ENCODE peak calls at places on chromosomes 1 and 21, in nine cellular contexts. W is heart right ventricle, D is spleen, E is psoas muscle, M is sigmoid colon, N is cardiac muscle cell, U is RWPE2, V is HepG2, I is gastrocnemius medialis. Z is an unnamed sample.

GRCh38 chr1:188117436-188117835 is 1288.7 kb downstream of the PLA2G4A start:
- DNase-seq in W (no peak), D (no peak), E (no peak), M (no peak), N (no peak), U (no peak), V (no peak), I (no peak), Z (no peak)

GRCh38 chr21:42056996-42057689 is 14.0 kb upstream of the UMODL1 start:
- DNase-seq in W (no peak), D (peak; percentile 68), E (no peak), M (no peak), N (no peak), U (no peak), V (no peak), I (no peak), Z (no peak)

GRCh38 chr21:9737871-9738520 is 783.4 kb upstream of the TPTE start:
- DNase-seq in W (no peak), D (no peak), E (no peak), M (no peak), N (no peak), U (no peak), V (no peak), I (no peak), Z (no peak)

GRCh38 chr1:161092621-161093028 is 3.3 kb upstream of the NECTIN4 start:
- DNase-seq in W (no peak), D (no peak), E (peak; percentile 16), M (no peak), N (no peak), U (no peak), V (no peak), I (no peak), Z (no peak)

GRCh38 chr1:210978316-210978993 is 155.5 kb downstream of the KCNH1 start:
- DNase-seq in W (no peak), D (no peak), E (no peak), M (no peak), N (no peak), U (no peak), V (no peak), I (no peak), Z (no peak)

GRCh38 chr21:34065015-34065414 is 8.4 kb upstream of the MRPS6 start:
- DNase-seq in W (no peak), D (no peak), E (no peak), M (no peak), N (no peak), U (no peak), V (no peak), I (no peak), Z (no peak)

GRCh38 chr1:24303600-24303999 is 15.6 kb upstream of the GRHL3 start:
- DNase-seq in W (no peak), D (no peak), E (no peak), M (no peak), N (no peak), U (no peak), V (no peak), I (no peak), Z (no peak)

GRCh38 chr1:172883844-172884243 is 166.9 kb downstream of the TNFSF18 start:
- DNase-seq in W (no peak), D (no peak), E (no peak), M (no peak), N (no peak), U (no peak), V (no peak), I (no peak), Z (no peak)

GRCh38 chr1:205504311-205505075 is at the start of gene CDK18:
- DNase-seq in W (peak; percentile 87), D (peak; percentile 84), E (peak; percentile 74), M (peak; percentile 89), N (peak; percentile 90), U (peak; percentile 88), V (peak; percentile 78), I (peak; percentile 25), Z (peak; percentile 93)

GRCh38 chr1:206736878-206737728 is 33.5 kb upstream of the IL19 start:
- DNase-seq in W (no peak), D (no peak), E (no peak), M (no peak), N (peak; percentile 40), U (no peak), V (no peak), I (no peak), Z (no peak)

GRCh38 chr1:9615316-9616063 is 26.8 kb downstream of the TMEM201 start:
- DNase-seq in W (no peak), D (peak; percentile 89), E (no peak), M (no peak), N (peak; percentile 51), U (peak; percentile 63), V (peak; percentile 35), I (no peak), Z (no peak)

GRCh38 chr1:82614090-82614489 is 813.4 kb downstream of the ADGRL2 start:
- DNase-seq in W (no peak), D (no peak), E (no peak), M (no peak), N (peak; percentile 49), U (no peak), V (no peak), I (no peak), Z (no peak)

GRCh38 chr21:28337319-28337718 is 655.4 kb downstream of the LTN1 start:
- DNase-seq in W (no peak), D (no peak), E (no peak), M (no peak), N (peak; percentile 60), U (no peak), V (peak; percentile 37), I (no peak), Z (no peak)

GRCh38 chr1:214386747-214387146 is 105.8 kb downstream of the SMYD2 start:
- DNase-seq in W (no peak), D (no peak), E (peak; percentile 65), M (no peak), N (no peak), U (no peak), V (no peak), I (peak; percentile 45), Z (no peak)

GRCh38 chr1:197399691-197400521 is 131.9 kb downstream of the CRB1 start:
- DNase-seq in W (no peak), D (no peak), E (no peak), M (no peak), N (peak; percentile 44), U (no peak), V (peak; percentile 59), I (no peak), Z (peak; percentile 57)

GRCh38 chr1:201711101-201711597 is 117.8 kb upstream of the IPO9 start:
- DNase-seq in W (no peak), D (no peak), E (no peak), M (peak; percentile 68), N (no peak), U (no peak), V (no peak), I (no peak), Z (no peak)

GRCh38 chr1:201710632-201711031 is 118.3 kb upstream of the IPO9 start:
- DNase-seq in W (no peak), D (no peak), E (no peak), M (no peak), N (no peak), U (no peak), V (no peak), I (no peak), Z (no peak)

GRCh38 chr1:201711811-201712210 is 117.1 kb upstream of the IPO9 start:
- DNase-seq in W (no peak), D (no peak), E (no peak), M (peak; percentile 78), N (no peak), U (no peak), V (no peak), I (no peak), Z (no peak)

GRCh38 chr1:201713093-201713810 is 115.7 kb upstream of the IPO9 start:
- DNase-seq in W (peak; percentile 91), D (peak; percentile 80), E (peak; percentile 96), M (peak; percentile 100), N (peak; percentile 65), U (peak; percentile 95), V (no peak), I (peak; percentile 97), Z (no peak)

GRCh38 chr1:201712387-201713092 is 116.4 kb upstream of the IPO9 start:
- DNase-seq in W (no peak), D (no peak), E (no peak), M (peak; percentile 71), N (no peak), U (no peak), V (no peak), I (no peak), Z (no peak)
- H3K4me1 ChIP-seq in W (peaks cover 90% of the 10 kb centered on the region), D (peaks cover 69% of the 10 kb centered on the region), E (peaks cover 48% of the 10 kb centered on the region), M (peaks cover 61% of the 10 kb centered on the region), N (peaks cover 30% of the 10 kb centered on the region), U (peaks cover 42% of the 10 kb centered on the region), V (no peaks in the 10 kb centered on the region), I (peaks cover 70% of the 10 kb centered on the region), Z (peaks cover 4% of the 10 kb centered on the region)

GRCh38 chr1:13708380-13709010 is 8.5 kb downstream of the PRDM2 start:
- DNase-seq in W (no peak), D (no peak), E (no peak), M (no peak), N (no peak), U (no peak), V (no peak), I (no peak), Z (no peak)
- H3K4me3 ChIP-seq in W (no peak overlapping the region), D (no peak overlapping the region), E (no peak overlapping the region), M (no peak overlapping the region), N (no peak overlapping the region), U (no peak overlapping the region), V (no peak overlapping the region), I (no peak overlapping the region), Z (no peak overlapping the region)

DNA sequence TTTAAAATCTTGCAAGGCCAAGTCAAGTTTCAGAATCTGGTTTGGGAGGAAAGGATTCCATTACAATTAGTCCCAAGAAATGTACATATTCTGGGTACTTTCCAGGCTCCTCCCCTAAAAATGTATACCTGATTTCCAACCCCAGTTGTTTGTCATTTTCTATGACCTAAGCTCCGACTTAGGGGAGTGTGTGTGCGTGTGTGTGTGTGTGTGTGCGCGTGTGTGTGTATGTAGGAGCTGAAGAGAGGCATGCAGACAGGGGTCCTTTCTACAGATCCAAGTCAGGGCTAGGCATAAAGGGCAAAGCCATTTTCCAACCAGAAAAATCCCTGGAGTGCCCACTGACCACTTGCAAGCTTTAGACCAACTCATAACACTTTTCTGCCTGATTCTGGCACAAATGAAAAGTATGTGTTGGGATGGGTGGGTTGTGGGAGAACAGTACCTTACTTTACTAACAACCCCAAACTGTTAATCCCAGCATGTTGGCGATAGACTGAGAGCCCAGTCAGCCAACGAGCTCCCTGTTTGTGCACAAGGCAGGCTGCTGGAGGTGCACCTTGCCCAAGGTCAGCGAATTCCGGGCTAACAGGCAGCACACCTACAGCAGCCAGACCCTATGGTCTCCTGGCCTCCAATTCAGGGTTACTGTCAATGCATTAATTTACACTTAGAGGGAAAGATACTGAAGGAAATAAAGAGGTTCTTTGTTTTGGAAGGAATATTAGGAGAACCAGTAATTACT is 1.7 kb downstream of the TRABD2B start:
- DNase-seq in W (no peak), D (no peak), E (no peak), M (no peak), N (no peak), U (no peak), V (no peak), I (no peak), Z (no peak)
- H3K27me3 ChIP-seq in W (peaks cover 6% of the 10 kb centered on the region), D (peaks cover 93% of the 10 kb centered on the region), E (peaks cover 4% of the 10 kb centered on the region), M (peaks cover 25% of the 10 kb centered on the region), N (peaks cover 47% of the 10 kb centered on the region), U (peaks cover 8% of the 10 kb centered on the region), V (peaks cover 67% of the 10 kb centered on the region), I (peaks cover 12% of the 10 kb centered on the region), Z (peaks cover 8% of the 10 kb centered on the region)

DNA sequence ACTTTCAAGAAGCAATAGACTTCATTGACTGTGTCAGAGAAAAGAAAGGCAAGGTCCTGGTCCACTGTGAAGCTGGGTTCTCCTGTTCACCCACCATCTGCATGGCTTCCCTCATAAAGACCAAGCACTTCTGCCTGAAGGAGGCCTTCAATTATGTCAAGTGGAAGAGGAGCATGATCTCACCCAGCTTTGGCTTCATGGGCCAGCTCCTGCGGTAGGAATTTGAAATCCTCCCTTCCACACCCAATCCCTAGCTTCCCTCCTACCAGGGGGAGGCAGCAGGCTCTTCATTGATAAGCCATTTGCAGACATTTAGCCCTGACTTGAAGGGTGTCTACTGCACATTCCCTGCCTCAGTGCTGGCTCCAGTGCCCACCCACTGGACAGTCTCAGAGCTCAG is 84.3 kb upstream of the RHOU start:
- DNase-seq in W (no peak), D (no peak), E (no peak), M (no peak), N (no peak), U (no peak), V (no peak), I (no peak), Z (no peak)
- H3K4me1 ChIP-seq in W (peaks cover 22% of the 10 kb centered on the region), D (peaks cover 27% of the 10 kb centered on the region), E (peaks cover 15% of the 10 kb centered on the region), M (peaks cover 19% of the 10 kb centered on the region), N (peaks cover 3% of the 10 kb centered on the region), U (no peaks in the 10 kb centered on the region), V (peaks cover 36% of the 10 kb centered on the region), I (peaks cover 19% of the 10 kb centered on the region), Z (peaks cover 6% of the 10 kb centered on the region)

Z was measured in HAP-1.